ENCODE peak calls at places on chromosome 14, in six cellular contexts. B is heart left ventricle, K is adrenal gland, A is suprapubic skin, P is A549, D is HepG2. H is an unnamed sample.

GRCh38 chr14:78700236-78700635 is 530.1 kb downstream of the NRXN3 start:
- DNase-seq in P (no peak), B (no peak), A (no peak), K (no peak), D (no peak), H (no peak)

GRCh38 chr14:21408152-21408551 is 24.3 kb upstream of the SUPT16H start:
- DNase-seq in A (no peak), B (no peak), D (no peak), K (no peak), P (peak), H (no peak)

GRCh38 chr14:60723218-60724079 is 702 bp downstream of the SIX4 start:
- DNase-seq in D (no peak), B (peak), P (peak), A (peak), K (peak), H (no peak)

GRCh38 chr14:67285876-67286452 is 44.7 kb downstream of the PALS1 start:
- DNase-seq in K (no peak), P (peak), A (no peak), B (no peak), D (peak), H (no peak)

GRCh38 chr14:57712101-57712500 is 153.8 kb downstream of the SLC35F4 start:
- DNase-seq in D (no peak), P (no peak), A (no peak), K (no peak), B (no peak), H (no peak)

GRCh38 chr14:68927956-68928675 is 51.0 kb downstream of the ACTN1 start:
- DNase-seq in B (no peak), K (no peak), P (no peak), A (no peak), D (no peak), H (no peak)

GRCh38 chr14:99595034-99595433 is 9.0 kb downstream of the CCDC85C start:
- DNase-seq in B (no peak), D (no peak), K (no peak), A (no peak), P (no peak), H (no peak)

GRCh38 chr14:96363751-96364336 is 518 bp downstream of the GSKIP start:
- DNase-seq in D (peak), B (peak), K (peak), A (peak), P (peak), H (peak)

GRCh38 chr14:52885230-52885629 is 65.6 kb downstream of the FERMT2 start:
- DNase-seq in P (no peak), D (no peak), K (no peak), B (no peak), A (no peak), H (no peak)

GRCh38 chr14:61698216-61698980 is 3.1 kb downstream of the HIF1A start:
- DNase-seq in A (no peak), D (no peak), B (no peak), K (no peak), P (no peak), H (no peak)

GRCh38 chr14:97196336-97196735 is 399.2 kb downstream of the VRK1 start:
- DNase-seq in K (no peak), P (no peak), B (no peak), D (no peak), A (no peak), H (no peak)

GRCh38 chr14:77707355-77707723 is 484 bp downstream of the ALKBH1 start:
- DNase-seq in A (no peak), D (peak), B (no peak), K (peak), P (peak), H (no peak)

GRCh38 chr14:73725116-73726024 is 11.2 kb upstream of the PNMA1 start:
- DNase-seq in B (peak), K (no peak), D (no peak), P (no peak), A (peak), H (no peak)

DNA sequence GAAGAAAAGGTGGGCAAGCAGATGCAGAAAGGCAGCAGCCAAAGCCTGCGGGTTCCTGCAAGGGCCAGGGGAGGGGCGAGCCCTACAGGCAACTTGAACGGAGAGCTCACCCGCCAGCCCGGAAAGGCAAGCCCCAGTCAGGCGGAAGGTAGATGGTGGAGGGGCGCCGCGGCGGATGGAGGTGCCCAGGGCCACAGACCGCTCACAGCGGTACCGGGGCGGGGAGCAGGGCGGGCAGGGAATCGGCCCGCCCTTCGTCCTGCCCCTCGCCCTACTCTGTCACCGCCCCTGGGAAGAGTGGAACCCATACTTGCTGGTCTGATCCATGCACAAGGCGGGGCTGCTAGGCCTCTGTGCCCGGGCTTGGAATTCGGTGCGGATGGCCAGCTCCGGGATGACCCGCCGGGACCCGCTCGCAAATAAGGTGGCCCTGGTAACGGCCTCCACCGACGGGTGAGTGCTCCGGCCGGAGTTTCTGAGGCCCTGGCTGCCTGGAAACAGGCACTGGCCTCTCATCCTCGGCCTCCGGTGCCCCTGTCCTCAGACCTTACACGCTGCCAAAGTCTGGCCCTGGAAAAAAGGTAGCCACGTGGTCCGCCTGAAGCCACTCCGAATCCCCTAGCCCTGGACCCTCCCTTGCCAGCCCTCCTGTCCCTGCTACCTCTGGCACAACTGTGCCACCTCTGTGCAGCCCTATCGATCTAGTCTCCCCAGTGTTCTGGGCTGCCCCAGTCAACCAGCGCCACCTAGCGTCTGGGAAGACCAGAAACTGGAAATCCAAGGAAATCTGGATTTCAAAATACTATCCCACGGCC is at the start of gene DHRS4:
- DNase-seq in A (peak), P (peak), B (peak), D (peak), K (peak), H (peak)
- TF ChIP-seq POLR2A in A (no peak), P (peak), B (no peak), D (peak), K (peak), H (no peak)

GRCh38 chr14:94307410-94307992 is 14.4 kb upstream of the SERPINA10 start:
- DNase-seq in A (no peak), D (peak), K (no peak), P (no peak), B (no peak), H (no peak)
- TF ChIP-seq CTCF in A (no peak), D (peak), K (no peak), P (no peak), B (no peak), H (no peak)

GRCh38 chr14:103543140-103543539 is 14.1 kb downstream of the TRMT61A start:
- DNase-seq in B (peak), P (no peak), A (no peak), K (no peak), D (no peak), H (no peak)

GRCh38 chr14:103542545-103543088 is 13.6 kb downstream of the TRMT61A start:
- DNase-seq in D (no peak), B (peak), A (no peak), K (no peak), P (no peak), H (no peak)

GRCh38 chr14:103540816-103541493 is 12.0 kb downstream of the TRMT61A start:
- DNase-seq in P (no peak), D (no peak), A (no peak), K (no peak), B (peak), H (no peak)

GRCh38 chr14:103541494-103541943 is 12.5 kb downstream of the TRMT61A start:
- DNase-seq in D (no peak), B (peak), P (no peak), A (no peak), K (no peak), H (no peak)

GRCh38 chr14:103541944-103542544 is 13.0 kb downstream of the TRMT61A start:
- DNase-seq in K (no peak), P (no peak), B (peak), D (no peak), A (no peak), H (no peak)
- TF ChIP-seq POLR2A in K (no peak), P (no peak), B (no peak), D (no peak), A (no peak), H (no peak)

DNA sequence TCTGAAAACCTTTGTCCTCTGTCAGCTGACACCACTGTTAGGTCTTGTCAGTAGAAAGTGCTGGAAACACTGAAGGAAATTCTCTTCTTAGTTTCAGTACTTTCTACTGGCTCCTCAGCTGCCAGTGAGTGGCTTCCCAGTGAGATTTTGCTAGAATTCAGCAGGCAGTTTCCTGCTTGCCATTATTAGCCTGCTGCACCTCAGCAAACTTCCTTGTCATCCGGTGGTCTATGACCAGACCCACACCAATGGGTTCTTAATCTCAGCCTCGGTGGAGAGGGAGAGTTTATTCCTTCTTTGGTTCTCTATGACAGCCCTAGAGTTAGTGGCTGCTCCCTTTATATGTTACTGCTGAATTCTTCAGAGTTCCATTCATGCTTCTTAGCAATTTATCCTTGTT is 476.1 kb downstream of the FSCB start:
- DNase-seq in K (no peak), B (no peak), D (no peak), P (no peak), A (no peak), H (no peak)
- TF ChIP-seq CTCF in K (no peak), B (no peak), D (no peak), P (no peak), A (no peak), H (no peak)

GRCh38 chr14:104433401-104434213 is 146.0 kb upstream of the C14orf180 start:
- DNase-seq in K (no peak), P (no peak), D (no peak), A (peak), B (no peak), H (peak)

GRCh38 chr14:104431351-104431928 is 148.1 kb upstream of the C14orf180 start:
- DNase-seq in D (no peak), A (peak), B (no peak), K (no peak), P (no peak), H (peak)

GRCh38 chr14:104434214-104435076 is 145.1 kb upstream of the C14orf180 start:
- DNase-seq in D (no peak), K (no peak), A (peak), B (no peak), P (no peak), H (no peak)

GRCh38 chr14:104431929-104432541 is 147.5 kb upstream of the C14orf180 start:
- DNase-seq in A (peak), K (no peak), P (no peak), D (no peak), B (no peak), H (no peak)

GRCh38 chr14:104432611-104433231 is 146.8 kb upstream of the C14orf180 start:
- DNase-seq in K (no peak), B (no peak), D (no peak), A (peak), P (no peak), H (no peak)
- TF ChIP-seq POLR2A in K (no peak), B (no peak), D (no peak), A (no peak), P (no peak), H (no peak)

GRCh38 chr14:47332099-47332498 is 343.3 kb downstream of the MDGA2 start:
- DNase-seq in K (no peak), A (no peak), D (no peak), P (no peak), B (no peak), H (no peak)

DNA sequence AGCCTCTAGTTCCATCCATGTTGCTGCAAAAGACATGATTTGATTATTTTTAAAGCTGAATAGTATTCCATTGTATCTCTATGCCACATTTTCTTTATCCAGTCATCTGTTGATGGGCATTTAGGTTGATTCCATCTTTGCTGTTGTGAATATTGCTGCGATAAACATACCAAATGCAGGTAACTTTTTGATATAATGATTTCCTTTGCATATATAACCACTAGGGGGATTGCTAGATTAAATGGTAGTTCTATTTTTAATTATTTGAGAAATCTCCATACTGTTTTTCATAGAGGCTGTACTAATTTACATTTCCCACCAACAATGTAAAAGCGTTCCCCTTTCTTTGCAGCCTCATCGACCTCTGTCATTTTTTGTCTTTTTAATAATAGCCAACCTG is 342.5 kb downstream of the MDGA2 start:
- DNase-seq in K (no peak), A (no peak), P (no peak), D (no peak), B (no peak), H (no peak)
- TF ChIP-seq CTCF in K (no peak), A (no peak), P (no peak), D (no peak), B (no peak), H (no peak)

GRCh38 chr14:35121887-35122695 is at the start of the genes PPP2R3C and PRORP:
- DNase-seq in D (peak), P (peak), B (peak), K (peak), A (peak), H (peak)
- TF ChIP-seq POLR2A in D (peak), P (peak), B (no peak), K (peak), A (no peak), H (no peak)

DNA sequence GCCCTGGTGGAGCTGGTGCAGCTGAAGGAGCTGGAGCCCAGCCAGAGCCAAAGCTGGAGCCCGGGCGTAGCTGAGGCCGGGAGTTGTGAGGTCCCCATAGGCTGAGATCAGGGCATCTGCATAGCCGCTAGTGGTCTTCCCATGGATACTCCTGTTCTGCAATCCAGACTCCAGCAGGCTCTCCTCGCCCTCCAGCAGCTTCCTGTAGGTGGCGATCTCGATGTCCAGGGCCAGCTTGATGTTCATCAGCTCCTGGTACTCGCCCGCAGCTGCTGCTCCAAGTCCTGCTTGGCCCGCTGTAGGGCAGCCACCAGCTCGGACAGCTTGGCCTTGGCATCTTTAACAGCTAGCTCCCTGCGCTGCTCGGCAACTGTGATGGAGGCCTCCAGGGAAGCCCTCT is 966.1 kb downstream of the FSCB start:
- DNase-seq in D (peak), P (peak), A (no peak), B (no peak), K (no peak), H (no peak)
- TF ChIP-seq CTCF in D (peak), P (no peak), A (no peak), B (no peak), K (no peak), H (no peak)

DNA sequence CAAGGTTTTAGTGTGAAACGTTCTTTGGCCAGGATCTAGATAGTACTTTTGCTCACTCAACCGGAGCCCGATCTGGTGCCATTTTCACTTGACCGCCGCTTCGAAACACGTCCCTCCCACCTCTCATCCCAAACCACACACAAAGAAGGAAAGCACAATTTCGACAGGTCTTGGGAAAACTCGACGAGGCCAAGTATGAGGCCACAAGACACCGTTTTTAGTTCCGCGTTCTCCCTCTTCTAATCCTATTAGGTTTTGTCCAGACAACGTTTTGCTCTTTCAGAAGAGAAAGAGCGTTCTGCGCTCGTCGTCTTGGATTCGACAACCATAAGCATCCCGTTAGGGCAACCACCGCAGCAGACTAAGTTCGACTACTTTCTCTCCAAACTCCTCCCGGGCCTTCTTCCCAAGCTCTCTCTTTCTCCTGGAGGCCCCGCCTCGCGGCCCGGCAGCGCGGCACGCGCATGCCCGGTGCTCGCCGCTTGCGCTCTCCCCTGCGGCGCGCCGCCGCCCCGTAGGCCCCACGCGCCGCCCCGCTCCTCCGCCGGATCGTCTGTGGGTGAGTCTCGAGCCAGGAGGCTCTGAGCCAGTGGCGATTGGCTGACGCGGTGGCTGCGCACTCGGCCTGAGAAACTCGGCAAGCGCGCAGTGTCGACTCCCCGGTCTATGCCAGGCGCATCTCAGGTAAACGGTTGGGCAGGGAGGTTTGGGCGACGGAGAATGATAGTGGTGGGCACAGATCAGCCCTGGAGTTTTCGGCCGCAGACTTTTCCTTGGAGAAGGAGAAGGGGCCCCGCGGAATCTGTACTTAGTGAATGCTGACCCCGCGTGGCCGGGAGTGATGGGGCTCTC is at the start of gene MIPOL1:
- DNase-seq in P (peak), D (peak), A (peak), K (peak), B (peak), H (peak)
- TF ChIP-seq POLR2A in P (peak), D (peak), A (no peak), K (peak), B (no peak), H (no peak)

GRCh38 chr14:64680675-64681060 is 23.6 kb upstream of the PLEKHG3 start:
- DNase-seq in A (no peak), K (no peak), D (no peak), P (no peak), B (no peak), H (no peak)

GRCh38 chr14:64682843-64683242 is 21.4 kb upstream of the PLEKHG3 start:
- DNase-seq in P (no peak), B (no peak), A (no peak), D (no peak), K (no peak), H (no peak)

GRCh38 chr14:64683264-64683663 is 21.0 kb upstream of the PLEKHG3 start:
- DNase-seq in P (no peak), K (no peak), B (no peak), A (no peak), D (peak), H (no peak)

GRCh38 chr14:64684091-64684490 is 20.1 kb upstream of the PLEKHG3 start:
- DNase-seq in P (no peak), B (peak), K (no peak), A (no peak), D (peak), H (no peak)

GRCh38 chr14:64682173-64682710 is 22.0 kb upstream of the PLEKHG3 start:
- DNase-seq in P (no peak), B (peak), A (no peak), D (no peak), K (peak), H (no peak)
- TF ChIP-seq CTCF in P (no peak), B (no peak), A (no peak), D (no peak), K (no peak), H (no peak)